ENCODE peak calls at places on chromosomes 2 and 18, in ten cellular contexts. D is omental fat pad, I is bronchial epithelial cell, L is GM12865, M is kidney epithelial cell, K is lower lobe of right lung, J is activated B cell treated with CpG ODN at 0.5 μM for 24 hours, O is neural progenitor cell, Q is PC-3, B is adrenal gland. C is an unnamed sample.
A peak's percentile ranks its signal among the peaks of the same experiment; 100 is the strongest.

GRCh38 chr2:66441651-66442365 is 6.9 kb downstream of the MEIS1 start:
- DNase-seq in Q (no peak), B (peak; percentile 20), L (no peak), O (no peak), K (no peak), I (no peak), D (no peak), J (no peak), M (no peak), C (no peak)

GRCh38 chr2:201465524-201465971 is 14.0 kb downstream of the STRADB start:
- DNase-seq in Q (no peak), O (no peak), D (no peak), K (no peak), I (no peak), B (no peak), L (no peak), M (no peak), J (no peak), C (no peak)

GRCh38 chr2:130964931-130965330 is 128.2 kb downstream of the ARHGEF4 start:
- DNase-seq in K (no peak), Q (no peak), B (no peak), D (no peak), O (no peak), J (no peak), M (no peak), L (no peak), I (no peak), C (no peak)

GRCh38 chr2:216695401-216695821 is at the start of gene IGFBP5:
- DNase-seq in B (peak; percentile 74), M (no peak), D (peak; percentile 65), Q (peak; percentile 81), I (peak; percentile 29), O (peak; percentile 94), K (peak; percentile 73), L (no peak), J (no peak), C (no peak)

GRCh38 chr18:72223733-72224132 is 320.4 kb downstream of the CBLN2 start:
- DNase-seq in L (no peak), I (peak; percentile 42), K (no peak), O (no peak), Q (no peak), B (no peak), M (no peak), J (no peak), D (no peak), C (no peak)

GRCh38 chr2:70708376-70709199 is 59.4 kb downstream of the ADD2 start:
- DNase-seq in I (no peak), Q (peak; percentile 25), B (no peak), D (no peak), J (no peak), M (no peak), O (no peak), K (no peak), L (peak; percentile 33), C (peak; percentile 49)

GRCh38 chr2:134027980-134028379 is 225.9 kb upstream of the MGAT5 start:
- DNase-seq in D (no peak), I (no peak), K (no peak), M (no peak), B (no peak), Q (no peak), O (no peak), L (no peak), J (no peak), C (no peak)

GRCh38 chr2:235551965-235552364 is 58.1 kb downstream of the AGAP1 start:
- DNase-seq in M (peak; percentile 43), I (peak; percentile 37), B (peak; percentile 57), J (no peak), D (no peak), O (peak; percentile 77), L (peak; percentile 8), K (peak; percentile 60), Q (peak; percentile 71), C (peak; percentile 8)

GRCh38 chr2:76867854-76868253 is 654.3 kb downstream of the LRRTM4 start:
- DNase-seq in M (peak; percentile 9), D (no peak), Q (peak; percentile 4), B (no peak), O (no peak), J (no peak), L (no peak), I (peak; percentile 66), K (no peak), C (no peak)

GRCh38 chr2:85887566-85888019 is 1.2 kb downstream of the ST3GAL5 start:
- DNase-seq in L (peak; percentile 29), O (peak; percentile 46), J (peak; percentile 47), I (peak; percentile 65), Q (peak; percentile 34), D (no peak), M (no peak), K (peak; percentile 65), B (peak; percentile 66), C (peak; percentile 70)

GRCh38 chr2:171893824-171894611 is at the start of gene SLC25A12:
- DNase-seq in J (peak; percentile 81), Q (peak; percentile 87), O (peak; percentile 90), M (peak; percentile 26), D (peak; percentile 41), L (peak; percentile 92), I (peak; percentile 61), K (peak; percentile 90), B (peak; percentile 87), C (peak; percentile 80)

GRCh38 chr2:180478883-180479282 is 471.8 kb upstream of the CWC22 start:
- DNase-seq in J (no peak), Q (no peak), B (no peak), O (no peak), M (no peak), I (no peak), K (no peak), D (no peak), L (no peak), C (no peak)

GRCh38 chr2:45024600-45025291 is 15.5 kb upstream of the SIX2 start:
- DNase-seq in K (no peak), L (peak; percentile 18), O (no peak), M (peak; percentile 74), Q (peak; percentile 99), B (no peak), I (peak; percentile 90), J (no peak), D (no peak), C (no peak)

DNA sequence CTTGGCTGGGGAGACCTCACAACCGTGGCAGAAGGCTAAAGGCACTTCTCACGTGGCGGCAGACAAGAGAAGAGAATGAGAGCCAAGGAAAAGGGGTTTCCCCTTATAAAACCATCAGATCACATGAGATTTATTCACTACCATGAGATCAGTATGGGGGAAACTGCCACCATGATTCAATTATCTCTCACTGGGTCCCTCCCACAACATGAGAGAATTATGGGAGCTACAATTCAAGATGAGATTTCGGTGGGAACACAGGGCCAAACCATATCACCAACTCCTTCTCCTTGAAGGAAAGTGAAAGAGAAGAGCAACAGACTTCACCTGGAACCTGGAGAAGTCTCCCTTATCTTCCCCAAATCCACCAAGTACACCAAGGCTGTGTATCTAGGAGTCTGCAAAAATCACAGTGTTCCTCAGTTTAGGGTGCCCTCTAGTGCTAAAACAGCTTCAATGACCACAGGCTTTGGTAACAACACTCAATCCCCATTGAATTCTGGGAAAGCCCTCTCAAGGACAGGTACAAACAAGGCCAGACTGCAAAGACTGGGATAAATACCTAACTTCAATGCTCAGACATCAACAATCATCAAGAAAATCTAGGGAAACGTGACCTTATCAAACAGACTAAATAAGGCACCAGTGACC is 148.8 kb upstream of the SRD5A2 start:
- DNase-seq in D (no peak), L (peak; percentile 47), M (no peak), B (no peak), I (peak; percentile 70), J (no peak), O (peak; percentile 45), K (no peak), Q (peak; percentile 74), C (no peak)
- TF ChIP-seq CTCF in D (no peak), L (peak; percentile 48), M (peak; percentile 45), B (no peak), I (peak; percentile 67), J (no peak), O (peak; percentile 60), K (no peak), Q (peak; percentile 80), C (no peak)

GRCh38 chr2:150182564-150183249 is 304.8 kb downstream of the RND3 start:
- DNase-seq in O (no peak), Q (no peak), I (no peak), K (no peak), L (no peak), D (no peak), J (no peak), M (no peak), B (peak; percentile 63), C (no peak)
- TF ChIP-seq CTCF in O (no peak), Q (no peak), I (no peak), K (no peak), L (no peak), D (no peak), J (no peak), M (no peak), B (no peak), C (no peak)

GRCh38 chr2:207091175-207091574 is 74.6 kb downstream of the KLF7 start:
- DNase-seq in O (no peak), K (no peak), J (no peak), M (no peak), I (no peak), B (no peak), D (no peak), L (no peak), Q (no peak), C (no peak)
- TF ChIP-seq CTCF in O (no peak), K (no peak), J (no peak), M (no peak), I (no peak), B (no peak), D (no peak), L (no peak), Q (no peak), C (no peak)

GRCh38 chr2:49490710-49491109 is 336.4 kb upstream of the FSHR start:
- DNase-seq in O (peak; percentile 71), B (no peak), J (no peak), L (peak; percentile 62), Q (peak; percentile 22), K (peak; percentile 36), I (peak; percentile 1), D (no peak), M (no peak), C (peak; percentile 16)
- TF ChIP-seq CTCF in O (peak; percentile 64), B (no peak), J (no peak), L (peak; percentile 79), Q (peak; percentile 53), K (peak; percentile 48), I (peak; percentile 48), D (no peak), M (peak; percentile 62), C (peak; percentile 46)

C was measured in activated CD8-positive, alpha-beta T cell treated with anti-CD3 and anti-CD28 coated beads for 36 hours.